ENCODE peak calls at places on chromosomes 2 and 18, in five cellular contexts. B is neuronal stem cell, F is H9, W is H1, R is mesenchymal stem cell. D is an unnamed sample.

GRCh38 chr2:136305517-136306192 is 187.7 kb upstream of the CXCR4 start:
- DNase-seq in F (no peak), B (no peak), W (no peak), R (no peak), D (no peak)

GRCh38 chr2:240626531-240627300 is 1.4 kb downstream of the GPR35 start:
- DNase-seq in R (no peak), W (no peak), B (no peak), F (peak), D (no peak)

GRCh38 chr2:172283476-172283875 is 143.9 kb upstream of the ITGA6 start:
- DNase-seq in F (no peak), W (no peak), B (no peak), R (peak), D (peak)

GRCh38 chr18:67131498-67131897 is 385.0 kb downstream of the DSEL start:
- DNase-seq in B (no peak), W (no peak), F (no peak), R (no peak), D (no peak)

GRCh38 chr18:74396252-74397204 is 60.6 kb downstream of the DIPK1C start:
- DNase-seq in F (no peak), W (no peak), R (no peak), B (no peak), D (no peak)

GRCh38 chr18:80040515-80040914 is 6.3 kb downstream of the RBFA start:
- DNase-seq in R (no peak), B (no peak), F (no peak), W (no peak), D (no peak)

GRCh38 chr18:43780782-43781340 is 503.6 kb upstream of the SYT4 start:
- DNase-seq in F (no peak), B (no peak), R (peak), W (no peak), D (peak)

GRCh38 chr2:121018136-121019057 is 266.6 kb downstream of the TFCP2L1 start:
- DNase-seq in F (peak), B (peak), R (no peak), W (peak), D (peak)

GRCh38 chr18:11149441-11150270 is at the start of gene PIEZO2:
- DNase-seq in B (peak), R (peak), W (no peak), F (peak), D (peak)

GRCh38 chr18:63788447-63789096 is 13.4 kb downstream of the SERPINB7 start:
- DNase-seq in R (peak), F (no peak), W (no peak), B (no peak), D (peak)

GRCh38 chr2:110842048-110842447 is 109.7 kb downstream of the ACOXL start:
- DNase-seq in B (no peak), F (no peak), W (no peak), R (no peak), D (no peak)

GRCh38 chr2:152336103-152336853 is 1.3 kb downstream of the FMNL2 start:
- DNase-seq in R (peak), B (peak), W (no peak), F (peak), D (peak)
- H3K18ac ChIP-seq in R (peak), B (peak), W (no peak), F (peak), D (peak)

GRCh38 chr2:20620271-20620681 is 30.6 kb downstream of the HS1BP3 start:
- DNase-seq in R (no peak), W (no peak), F (no peak), B (no peak), D (no peak)

GRCh38 chr2:20618468-20618885 is 32.4 kb downstream of the HS1BP3 start:
- DNase-seq in R (no peak), W (no peak), F (no peak), B (no peak), D (no peak)

GRCh38 chr2:20619624-20620024 is 31.3 kb downstream of the HS1BP3 start:
- DNase-seq in F (no peak), B (no peak), W (no peak), R (peak), D (no peak)

GRCh38 chr2:20617892-20618467 is 32.9 kb downstream of the HS1BP3 start:
- DNase-seq in B (no peak), F (no peak), W (no peak), R (peak), D (peak)

DNA sequence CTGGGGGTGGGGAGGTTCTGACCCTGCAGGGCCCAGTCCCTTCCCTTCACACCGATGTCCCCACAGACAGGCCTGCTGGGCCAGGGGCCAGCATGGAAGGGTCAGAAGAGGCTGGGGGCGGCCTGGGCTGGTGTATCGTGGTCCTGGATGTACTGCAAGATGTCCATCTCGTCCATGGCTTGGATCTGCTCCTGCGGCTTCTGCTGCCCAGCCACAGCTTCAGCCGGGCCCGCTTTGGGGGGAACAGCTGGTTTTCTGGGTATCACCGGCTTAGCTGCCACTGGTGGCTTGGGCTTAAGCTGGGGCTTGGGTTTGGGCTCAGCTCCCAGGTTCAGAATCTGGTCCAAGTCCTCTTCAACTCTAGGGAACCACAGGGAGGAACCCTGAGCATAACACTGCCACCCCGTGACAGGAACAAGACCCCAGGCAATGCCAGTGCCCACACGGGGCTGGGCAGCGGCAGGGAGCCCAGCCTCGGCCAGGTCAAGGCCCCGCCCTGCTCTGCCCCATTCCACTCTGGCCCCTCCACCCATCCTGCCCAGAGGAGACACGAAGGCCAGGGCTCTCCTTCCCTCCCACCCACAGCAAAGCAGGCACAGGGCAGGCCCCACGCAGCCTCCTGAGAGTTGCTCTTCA is 31.9 kb downstream of the HS1BP3 start:
- DNase-seq in F (no peak), B (no peak), R (no peak), W (no peak), D (no peak)
- H3K18ac ChIP-seq in F (no peak), B (peak), R (peak), W (no peak), D (peak)

GRCh38 chr2:203105996-203106395 is 91.3 kb downstream of the NBEAL1 start:
- DNase-seq in R (no peak), W (no peak), B (no peak), F (no peak), D (no peak)
- H3K18ac ChIP-seq in R (no peak), W (no peak), B (no peak), F (no peak), D (no peak)

DNA sequence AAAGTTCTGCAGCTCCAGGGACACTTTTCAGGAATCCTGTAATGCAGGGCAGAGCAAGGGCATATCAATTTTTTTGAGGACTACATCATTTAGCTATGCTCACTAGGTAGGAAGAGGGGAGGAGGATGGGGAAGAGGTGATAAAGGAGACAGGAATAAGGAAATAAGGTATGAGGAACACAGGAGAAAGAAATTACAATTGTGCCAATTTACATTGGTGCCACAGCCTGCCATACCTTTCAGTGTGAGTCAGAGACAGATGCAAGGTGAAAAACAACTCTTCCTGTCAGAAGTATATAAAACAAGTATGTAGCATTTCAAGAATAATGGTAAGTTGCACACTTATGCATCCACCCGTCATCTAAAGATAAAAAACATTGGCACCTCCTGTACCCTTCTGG is 5.4 kb upstream of the MRPS9 start:
- DNase-seq in R (no peak), B (no peak), F (no peak), W (no peak), D (no peak)
- H3K18ac ChIP-seq in R (no peak), B (no peak), F (no peak), W (no peak), D (no peak)

D was measured in IMR-90.